ENCODE peak calls at places on chromosome X, in nine cellular contexts. B is BJ, Y is K562, C is AG10803, N is astrocyte of the spinal cord, V is fibroblast of pulmonary artery, X is right atrium auricular region, P is mammary epithelial cell, Q is sigmoid colon. G is an unnamed sample.

GRCh38 chrX:101257448-101258259 is 33.5 kb downstream of the TAF7L start:
- DNase-seq in C (peak), X (no peak), P (no peak), Y (no peak), Q (no peak), N (peak), B (no peak), V (no peak), G (peak)

GRCh38 chrX:47502591-47503222 is 19.7 kb upstream of the ZNF41 start:
- DNase-seq in B (no peak), Y (no peak), C (peak), V (peak), P (peak), X (no peak), Q (no peak), N (no peak), G (peak)

GRCh38 chrX:106168107-106168506 is at the start of gene PWWP3B:
- DNase-seq in C (no peak), X (no peak), V (peak), Y (peak), P (peak), N (peak), Q (no peak), B (no peak), G (peak)

GRCh38 chrX:96683997-96684338 is 674 bp upstream of the DIAPH2 start:
- DNase-seq in C (no peak), V (no peak), P (no peak), X (no peak), B (no peak), Q (no peak), Y (no peak), N (no peak), G (no peak)

GRCh38 chrX:97685753-97686152 is 802.0 kb downstream of the RPA4 start:
- DNase-seq in X (no peak), V (peak), C (peak), N (peak), Y (peak), B (no peak), P (peak), Q (no peak), G (peak)

GRCh38 chrX:107857815-107858214 is 32.1 kb downstream of the MID2 start:
- DNase-seq in Q (no peak), C (no peak), Y (no peak), X (no peak), V (no peak), B (no peak), N (no peak), P (no peak), G (no peak)

GRCh38 chrX:22063284-22063683 is 31.2 kb downstream of the PHEX start:
- DNase-seq in V (peak), B (no peak), C (no peak), Q (no peak), N (no peak), P (peak), Y (peak), X (no peak), G (no peak)

GRCh38 chrX:123817288-123817894 is 42.5 kb upstream of the XIAP start:
- DNase-seq in P (no peak), Q (no peak), X (no peak), N (no peak), B (no peak), V (no peak), Y (no peak), C (no peak), G (no peak)

GRCh38 chrX:107480272-107480671 is 30.8 kb downstream of the FRMPD3 start:
- DNase-seq in X (no peak), Y (no peak), Q (no peak), V (no peak), B (no peak), C (no peak), P (peak), N (no peak), G (no peak)

GRCh38 chrX:129958814-129959492 is 23.5 kb upstream of the BCORL1 start:
- DNase-seq in Y (no peak), N (no peak), Q (no peak), V (no peak), C (no peak), B (no peak), P (no peak), X (no peak), G (peak)

GRCh38 chrX:11908371-11908770 is 150.3 kb downstream of the MSL3 start:
- DNase-seq in Q (no peak), V (peak), N (peak), Y (peak), X (no peak), P (peak), C (no peak), B (no peak), G (peak)

GRCh38 chrX:123475068-123475724 is 257.7 kb downstream of the THOC2 start:
- DNase-seq in V (peak), C (peak), P (peak), Q (no peak), B (no peak), Y (peak), X (no peak), N (no peak), G (peak)

GRCh38 chrX:9341305-9342201 is 123.3 kb upstream of the TBL1X start:
- DNase-seq in N (peak), C (peak), Y (peak), Q (peak), B (no peak), V (peak), X (peak), P (no peak), G (peak)

GRCh38 chrX:3522016-3522690 is 175.7 kb upstream of the MXRA5 start:
- DNase-seq in V (peak), C (peak), X (no peak), Q (no peak), B (peak), Y (no peak), N (peak), P (no peak), G (peak)

GRCh38 chrX:46649421-46650260 is 76.1 kb downstream of the CHST7 start:
- DNase-seq in V (peak), N (peak), Q (peak), Y (no peak), B (no peak), P (no peak), C (peak), X (no peak), G (peak)

DNA sequence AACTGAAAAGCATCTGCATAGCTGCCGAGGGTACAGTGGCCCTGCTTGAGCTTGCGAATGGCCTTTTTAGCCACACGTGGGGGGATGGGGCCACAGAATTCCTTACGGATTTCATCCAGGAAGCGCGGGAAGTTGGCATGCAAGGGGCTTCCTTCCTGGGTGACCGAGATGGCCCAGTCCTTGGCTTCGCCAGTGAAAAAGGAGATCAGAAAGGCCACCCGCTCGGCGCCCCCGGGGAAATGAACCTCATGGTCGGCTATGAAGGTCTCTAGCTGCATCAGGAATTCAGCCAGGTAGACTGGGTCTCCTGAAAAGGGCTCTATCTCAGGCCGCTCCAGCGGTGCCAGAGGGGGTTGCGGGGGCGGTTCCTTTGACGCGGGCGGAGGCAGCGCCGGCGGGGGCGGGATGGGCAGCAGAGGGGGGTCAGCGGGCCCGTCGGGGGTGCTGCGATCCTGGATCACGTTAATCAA is 918 bp downstream of the RTL5 start:
- DNase-seq in Q (no peak), C (no peak), N (no peak), P (no peak), Y (no peak), V (no peak), X (no peak), B (no peak), G (no peak)
- H3K4me3 ChIP-seq in Q (peak), C (peak), N (peak), P (no peak), Y (no peak), V (peak), X (peak), B (peak), G (peak)

DNA sequence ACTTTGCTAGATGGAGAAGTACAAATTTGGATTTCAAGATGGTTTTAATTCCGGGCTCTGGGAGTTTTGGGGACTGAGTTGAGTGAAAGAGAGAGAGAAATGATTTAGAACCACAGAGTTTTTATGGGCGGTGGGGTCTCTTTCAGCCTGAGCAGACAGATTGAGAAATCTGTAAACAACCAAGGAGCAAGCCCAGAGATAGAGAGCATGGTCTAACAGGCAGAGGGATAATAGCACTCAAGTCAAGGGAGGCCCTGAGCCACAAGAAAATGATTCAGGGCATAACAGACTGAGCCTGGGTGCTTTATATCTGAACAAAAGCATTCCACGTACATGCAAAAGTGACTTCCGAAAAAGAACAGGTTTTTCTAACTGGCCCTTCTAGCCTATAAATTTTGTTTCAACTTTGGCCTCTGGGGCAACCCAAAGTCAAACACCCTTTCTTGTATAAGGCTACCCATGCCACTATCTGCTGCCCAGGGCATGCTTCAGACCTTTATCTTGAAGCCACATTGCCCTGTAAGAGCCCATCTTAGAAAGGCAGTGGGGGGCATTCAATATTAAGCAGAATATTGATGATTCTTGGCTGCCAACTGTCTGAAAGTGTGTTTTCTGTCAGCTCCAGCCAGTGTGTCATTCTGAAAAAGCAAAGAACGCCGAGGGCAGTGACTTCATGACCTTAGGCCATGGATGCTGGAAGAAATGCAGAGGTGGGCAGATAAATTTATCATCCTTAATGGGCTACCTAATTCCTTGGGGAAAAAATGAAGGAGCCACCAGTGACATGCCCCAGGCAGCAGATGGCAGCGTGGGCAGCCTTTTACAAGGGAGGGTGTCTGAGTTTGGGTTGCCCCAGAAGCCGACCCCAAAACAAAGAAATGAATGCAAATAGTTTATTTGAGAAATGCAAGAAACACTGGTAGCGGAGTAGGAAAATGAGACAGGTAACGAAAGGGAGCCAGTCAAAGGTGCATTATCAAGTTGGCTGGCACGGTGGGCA is 637.6 kb downstream of the MID1IP1 start:
- DNase-seq in B (no peak), X (no peak), Y (no peak), C (no peak), N (no peak), P (no peak), V (no peak), Q (no peak), G (no peak)
- TF ChIP-seq CTCF in B (peak), X (no peak), Y (no peak), C (peak), N (no peak), P (peak), V (peak), Q (no peak), G (no peak)

GRCh38 chrX:153766098-153766817 is 2.2 kb downstream of the PLXNB3 start:
- DNase-seq in P (peak), B (peak), C (peak), X (no peak), V (peak), Q (peak), Y (peak), N (peak), G (peak)
- H3K4me3 ChIP-seq in P (no peak), B (peak), C (peak), X (no peak), V (peak), Q (peak), Y (peak), N (peak), G (peak)

GRCh38 chrX:413322-414201 is 26.9 kb upstream of the PPP2R3B start:
- DNase-seq in Q (no peak), N (peak), B (no peak), V (peak), C (peak), X (peak), Y (no peak), P (no peak), G (no peak)
- TF ChIP-seq CTCF in Q (no peak), N (no peak), B (peak), V (no peak), C (peak), X (no peak), Y (no peak), P (no peak), G (no peak)

DNA sequence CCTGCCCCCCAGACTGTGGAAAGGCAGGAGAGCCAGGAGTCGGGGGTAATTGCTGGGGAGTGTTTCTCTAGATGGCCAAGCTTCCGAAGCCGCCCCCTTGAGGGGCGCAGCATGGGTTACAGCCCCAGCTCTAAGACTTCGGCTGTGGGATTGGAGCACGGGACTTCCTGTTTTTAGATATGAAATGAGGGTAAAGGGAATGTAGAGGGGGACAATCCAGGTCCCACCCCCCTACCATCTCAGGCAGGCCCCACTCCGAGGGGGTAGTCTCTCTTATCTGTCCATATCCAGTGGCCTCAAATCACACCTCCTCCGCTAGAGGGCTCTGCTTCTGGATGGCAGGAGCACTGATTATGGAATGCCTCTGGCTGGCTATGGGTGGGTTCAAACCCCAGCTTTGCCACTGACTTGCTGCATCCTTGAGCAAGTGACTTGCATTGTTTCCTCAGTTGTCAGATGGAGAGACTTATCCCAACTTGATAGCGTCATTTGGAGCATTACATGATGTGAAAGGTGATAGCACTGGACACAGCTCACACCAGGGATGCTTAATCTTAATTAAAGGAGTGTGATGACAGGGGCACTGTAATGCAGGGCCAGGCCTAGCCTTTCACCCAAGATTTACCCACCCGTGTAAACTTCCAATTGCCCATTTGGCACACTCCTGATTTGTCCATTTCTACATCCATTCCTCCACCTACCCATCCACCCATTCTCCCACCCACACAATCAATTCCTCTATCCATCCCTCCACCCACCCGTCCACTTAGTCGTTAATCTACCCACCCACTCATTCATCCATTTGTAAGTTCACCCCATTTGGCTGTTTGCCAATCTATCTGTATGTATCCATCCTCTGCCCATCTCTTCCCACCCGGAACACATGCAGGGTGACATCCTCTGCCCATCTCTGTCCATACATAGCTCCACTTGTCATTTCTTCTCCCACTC is 845 bp upstream of the KCND1 start:
- DNase-seq in V (peak), N (peak), Y (peak), P (no peak), X (no peak), Q (no peak), B (no peak), C (peak), G (peak)
- H3K4me3 ChIP-seq in V (peak), N (peak), Y (peak), P (no peak), X (peak), Q (peak), B (peak), C (peak), G (peak)